ENCODE peak calls at places on chromosomes 12 and 14, in four cellular contexts. One of them, this sample, is unnamed.
A peak's percentile ranks its signal among the peaks of the same experiment; 100 is the strongest.

GRCh38 chr14:41925409-41925808 is 318.7 kb downstream of the LRFN5 start:
- DNase-seq in stimulated activated CD8-positive, alpha-beta memory T cell treated with anti-CD3 and anti-CD28 coated beads, Interleukin-15, amount 100 ng/mL, for 1 hour: no peak
- DNase-seq in AG08395: no peak
- DNase-seq in activated CD8-positive, alpha-beta memory T cell treated with anti-CD3 and anti-CD28 coated beads for 4 hours: no peak
- DNase-seq in this sample: no peak

GRCh38 chr12:109276160-109276559 is 32.9 kb downstream of the FOXN4 start:
- DNase-seq in stimulated activated CD8-positive, alpha-beta memory T cell treated with anti-CD3 and anti-CD28 coated beads, Interleukin-15, amount 100 ng/mL, for 1 hour: no peak
- DNase-seq in AG08395: no peak
- DNase-seq in activated CD8-positive, alpha-beta memory T cell treated with anti-CD3 and anti-CD28 coated beads for 4 hours: no peak
- DNase-seq in this sample: no peak

GRCh38 chr12:48008349-48008748 is 4.1 kb upstream of the COL2A1 start:
- DNase-seq in stimulated activated CD8-positive, alpha-beta memory T cell treated with anti-CD3 and anti-CD28 coated beads, Interleukin-15, amount 100 ng/mL, for 1 hour: no peak
- DNase-seq in AG08395: no peak
- DNase-seq in activated CD8-positive, alpha-beta memory T cell treated with anti-CD3 and anti-CD28 coated beads for 4 hours: no peak
- DNase-seq in this sample: no peak

GRCh38 chr14:103382375-103382774 is 2.8 kb upstream of the MARK3 start:
- DNase-seq in stimulated activated CD8-positive, alpha-beta memory T cell treated with anti-CD3 and anti-CD28 coated beads, Interleukin-15, amount 100 ng/mL, for 1 hour: no peak
- DNase-seq in AG08395: peak; percentile 63
- DNase-seq in activated CD8-positive, alpha-beta memory T cell treated with anti-CD3 and anti-CD28 coated beads for 4 hours: no peak
- DNase-seq in this sample: peak; percentile 42

GRCh38 chr14:88630565-88630964 is 67.7 kb downstream of the ZC3H14 start:
- DNase-seq in stimulated activated CD8-positive, alpha-beta memory T cell treated with anti-CD3 and anti-CD28 coated beads, Interleukin-15, amount 100 ng/mL, for 1 hour: no peak
- DNase-seq in AG08395: no peak
- DNase-seq in activated CD8-positive, alpha-beta memory T cell treated with anti-CD3 and anti-CD28 coated beads for 4 hours: no peak
- DNase-seq in this sample: no peak

GRCh38 chr14:55316528-55316927 is 45.3 kb downstream of the FBXO34 start:
- DNase-seq in stimulated activated CD8-positive, alpha-beta memory T cell treated with anti-CD3 and anti-CD28 coated beads, Interleukin-15, amount 100 ng/mL, for 1 hour: no peak
- DNase-seq in AG08395: no peak
- DNase-seq in activated CD8-positive, alpha-beta memory T cell treated with anti-CD3 and anti-CD28 coated beads for 4 hours: no peak
- DNase-seq in this sample: no peak

GRCh38 chr12:121611306-121611705 is 15.0 kb upstream of the ORAI1 start:
- DNase-seq in stimulated activated CD8-positive, alpha-beta memory T cell treated with anti-CD3 and anti-CD28 coated beads, Interleukin-15, amount 100 ng/mL, for 1 hour: no peak
- DNase-seq in AG08395: no peak
- DNase-seq in activated CD8-positive, alpha-beta memory T cell treated with anti-CD3 and anti-CD28 coated beads for 4 hours: no peak
- DNase-seq in this sample: no peak

GRCh38 chr14:94390372-94391086 is 2.1 kb upstream of the SERPINA1 start:
- DNase-seq in stimulated activated CD8-positive, alpha-beta memory T cell treated with anti-CD3 and anti-CD28 coated beads, Interleukin-15, amount 100 ng/mL, for 1 hour: no peak
- DNase-seq in AG08395: no peak
- DNase-seq in activated CD8-positive, alpha-beta memory T cell treated with anti-CD3 and anti-CD28 coated beads for 4 hours: no peak
- DNase-seq in this sample: no peak

GRCh38 chr14:78157855-78158436 is 12.2 kb upstream of the NRXN3 start:
- DNase-seq in stimulated activated CD8-positive, alpha-beta memory T cell treated with anti-CD3 and anti-CD28 coated beads, Interleukin-15, amount 100 ng/mL, for 1 hour: no peak
- DNase-seq in AG08395: no peak
- DNase-seq in activated CD8-positive, alpha-beta memory T cell treated with anti-CD3 and anti-CD28 coated beads for 4 hours: no peak
- DNase-seq in this sample: no peak

GRCh38 chr12:116142936-116143882 is 134.3 kb downstream of the MED13L start:
- DNase-seq in stimulated activated CD8-positive, alpha-beta memory T cell treated with anti-CD3 and anti-CD28 coated beads, Interleukin-15, amount 100 ng/mL, for 1 hour: no peak
- DNase-seq in AG08395: peak; percentile 40
- DNase-seq in activated CD8-positive, alpha-beta memory T cell treated with anti-CD3 and anti-CD28 coated beads for 4 hours: no peak
- DNase-seq in this sample: no peak

GRCh38 chr12:132806857-132807256 is 21.8 kb downstream of the GOLGA3 start:
- DNase-seq in stimulated activated CD8-positive, alpha-beta memory T cell treated with anti-CD3 and anti-CD28 coated beads, Interleukin-15, amount 100 ng/mL, for 1 hour: no peak
- DNase-seq in AG08395: no peak
- DNase-seq in activated CD8-positive, alpha-beta memory T cell treated with anti-CD3 and anti-CD28 coated beads for 4 hours: no peak
- DNase-seq in this sample: no peak

GRCh38 chr12:57522019-57522886 is at the start of gene MBD6:
- DNase-seq in stimulated activated CD8-positive, alpha-beta memory T cell treated with anti-CD3 and anti-CD28 coated beads, Interleukin-15, amount 100 ng/mL, for 1 hour: peak; percentile 68
- DNase-seq in AG08395: peak; percentile 98
- DNase-seq in activated CD8-positive, alpha-beta memory T cell treated with anti-CD3 and anti-CD28 coated beads for 4 hours: peak; percentile 80
- DNase-seq in this sample: peak; percentile 91

GRCh38 chr14:68877993-68878575 is 85.2 kb upstream of the ZFP36L1 start:
- DNase-seq in stimulated activated CD8-positive, alpha-beta memory T cell treated with anti-CD3 and anti-CD28 coated beads, Interleukin-15, amount 100 ng/mL, for 1 hour: no peak
- DNase-seq in AG08395: no peak
- DNase-seq in activated CD8-positive, alpha-beta memory T cell treated with anti-CD3 and anti-CD28 coated beads for 4 hours: no peak
- DNase-seq in this sample: no peak

GRCh38 chr12:14710632-14711324 is 14.4 kb upstream of the GUCY2C start:
- DNase-seq in stimulated activated CD8-positive, alpha-beta memory T cell treated with anti-CD3 and anti-CD28 coated beads, Interleukin-15, amount 100 ng/mL, for 1 hour: no peak
- DNase-seq in AG08395: no peak
- DNase-seq in activated CD8-positive, alpha-beta memory T cell treated with anti-CD3 and anti-CD28 coated beads for 4 hours: no peak
- DNase-seq in this sample: no peak

GRCh38 chr12:48937170-48937569 is 11.9 kb upstream of the FKBP11 start:
- DNase-seq in stimulated activated CD8-positive, alpha-beta memory T cell treated with anti-CD3 and anti-CD28 coated beads, Interleukin-15, amount 100 ng/mL, for 1 hour: no peak
- DNase-seq in AG08395: no peak
- DNase-seq in activated CD8-positive, alpha-beta memory T cell treated with anti-CD3 and anti-CD28 coated beads for 4 hours: no peak
- DNase-seq in this sample: no peak

GRCh38 chr12:6562881-6563280 is 5.2 kb downstream of the NOP2 start:
- DNase-seq in stimulated activated CD8-positive, alpha-beta memory T cell treated with anti-CD3 and anti-CD28 coated beads, Interleukin-15, amount 100 ng/mL, for 1 hour: no peak
- DNase-seq in AG08395: no peak
- DNase-seq in activated CD8-positive, alpha-beta memory T cell treated with anti-CD3 and anti-CD28 coated beads for 4 hours: no peak
- DNase-seq in this sample: no peak

GRCh38 chr14:36935976-36936678 is 236.3 kb downstream of the SLC25A21 start:
- DNase-seq in stimulated activated CD8-positive, alpha-beta memory T cell treated with anti-CD3 and anti-CD28 coated beads, Interleukin-15, amount 100 ng/mL, for 1 hour: no peak
- DNase-seq in AG08395: peak; percentile 5
- DNase-seq in activated CD8-positive, alpha-beta memory T cell treated with anti-CD3 and anti-CD28 coated beads for 4 hours: no peak
- DNase-seq in this sample: no peak

GRCh38 chr12:110850762-110851161 is 4.0 kb downstream of the CCDC63 start:
- DNase-seq in stimulated activated CD8-positive, alpha-beta memory T cell treated with anti-CD3 and anti-CD28 coated beads, Interleukin-15, amount 100 ng/mL, for 1 hour: no peak
- DNase-seq in AG08395: no peak
- DNase-seq in activated CD8-positive, alpha-beta memory T cell treated with anti-CD3 and anti-CD28 coated beads for 4 hours: no peak
- DNase-seq in this sample: no peak

GRCh38 chr12:66188584-66189475 is at the start of gene IRAK3:
- DNase-seq in stimulated activated CD8-positive, alpha-beta memory T cell treated with anti-CD3 and anti-CD28 coated beads, Interleukin-15, amount 100 ng/mL, for 1 hour: no peak
- DNase-seq in AG08395: peak; percentile 50
- DNase-seq in activated CD8-positive, alpha-beta memory T cell treated with anti-CD3 and anti-CD28 coated beads for 4 hours: no peak
- DNase-seq in this sample: peak; percentile 15

GRCh38 chr14:69504775-69505174 is 20.2 kb downstream of the PLEKHD1 start:
- DNase-seq in stimulated activated CD8-positive, alpha-beta memory T cell treated with anti-CD3 and anti-CD28 coated beads, Interleukin-15, amount 100 ng/mL, for 1 hour: no peak
- DNase-seq in AG08395: no peak
- DNase-seq in activated CD8-positive, alpha-beta memory T cell treated with anti-CD3 and anti-CD28 coated beads for 4 hours: no peak
- DNase-seq in this sample: no peak

GRCh38 chr12:78306236-78306635 is 475.5 kb downstream of the NAV3 start:
- DNase-seq in stimulated activated CD8-positive, alpha-beta memory T cell treated with anti-CD3 and anti-CD28 coated beads, Interleukin-15, amount 100 ng/mL, for 1 hour: no peak
- DNase-seq in AG08395: no peak
- DNase-seq in activated CD8-positive, alpha-beta memory T cell treated with anti-CD3 and anti-CD28 coated beads for 4 hours: no peak
- DNase-seq in this sample: no peak

GRCh38 chr12:95201056-95201670 is 16.1 kb downstream of the FGD6 start:
- DNase-seq in stimulated activated CD8-positive, alpha-beta memory T cell treated with anti-CD3 and anti-CD28 coated beads, Interleukin-15, amount 100 ng/mL, for 1 hour: no peak
- DNase-seq in AG08395: no peak
- DNase-seq in activated CD8-positive, alpha-beta memory T cell treated with anti-CD3 and anti-CD28 coated beads for 4 hours: no peak
- DNase-seq in this sample: no peak

GRCh38 chr12:108683906-108684556 is 47.3 kb downstream of the CORO1C start:
- DNase-seq in stimulated activated CD8-positive, alpha-beta memory T cell treated with anti-CD3 and anti-CD28 coated beads, Interleukin-15, amount 100 ng/mL, for 1 hour: no peak
- DNase-seq in AG08395: no peak
- DNase-seq in activated CD8-positive, alpha-beta memory T cell treated with anti-CD3 and anti-CD28 coated beads for 4 hours: no peak
- DNase-seq in this sample: no peak

GRCh38 chr14:99318091-99318958 is 46.3 kb upstream of the BCL11B start:
- DNase-seq in stimulated activated CD8-positive, alpha-beta memory T cell treated with anti-CD3 and anti-CD28 coated beads, Interleukin-15, amount 100 ng/mL, for 1 hour: no peak
- DNase-seq in AG08395: no peak
- DNase-seq in activated CD8-positive, alpha-beta memory T cell treated with anti-CD3 and anti-CD28 coated beads for 4 hours: no peak
- DNase-seq in this sample: no peak

GRCh38 chr12:98188649-98189048 is 326.7 kb upstream of the TMPO start:
- DNase-seq in stimulated activated CD8-positive, alpha-beta memory T cell treated with anti-CD3 and anti-CD28 coated beads, Interleukin-15, amount 100 ng/mL, for 1 hour: no peak
- DNase-seq in AG08395: no peak
- DNase-seq in activated CD8-positive, alpha-beta memory T cell treated with anti-CD3 and anti-CD28 coated beads for 4 hours: no peak
- DNase-seq in this sample: no peak

GRCh38 chr12:52022841-52023181 is 16.1 kb downstream of the TAMALIN start:
- DNase-seq in stimulated activated CD8-positive, alpha-beta memory T cell treated with anti-CD3 and anti-CD28 coated beads, Interleukin-15, amount 100 ng/mL, for 1 hour: no peak
- DNase-seq in AG08395: no peak
- DNase-seq in activated CD8-positive, alpha-beta memory T cell treated with anti-CD3 and anti-CD28 coated beads for 4 hours: no peak
- DNase-seq in this sample: no peak